ENCODE peak calls at places on chromosomes 3 and 15, in ten cellular contexts. G is GM12878, Y is tibial nerve, W is esophagus muscularis mucosa, D is SK-N-SH, J is A549, X is transverse colon, B is K562, K is ovary, M is upper lobe of left lung. S is an unnamed sample.

GRCh38 chr15:57373882-57374276 is 2.4 kb upstream of the CGNL1 start:
- DNase-seq in X (no peak), G (no peak), W (no peak), Y (no peak), D (no peak), K (no peak), J (no peak), M (no peak), B (no peak), S (no peak)

GRCh38 chr15:60941448-60941847 is 287.7 kb downstream of the RORA start:
- DNase-seq in G (no peak), X (no peak), J (no peak), W (no peak), B (no peak), K (no peak), D (no peak), M (no peak), Y (no peak), S (no peak)

GRCh38 chr3:54784021-54784420 is 143.8 kb downstream of the LRTM1 start:
- DNase-seq in X (peak; percentile 48), Y (no peak), J (no peak), M (no peak), K (no peak), W (no peak), B (no peak), G (no peak), D (no peak), S (no peak)

GRCh38 chr15:71066983-71067382 is 48.3 kb upstream of the THSD4 start:
- DNase-seq in M (no peak), J (no peak), D (no peak), G (no peak), B (no peak), X (no peak), K (no peak), W (no peak), Y (no peak), S (no peak)

GRCh38 chr3:83913381-83913780 is 1045.4 kb upstream of the CADM2 start:
- DNase-seq in B (no peak), J (no peak), Y (no peak), X (no peak), W (no peak), G (no peak), D (no peak), M (no peak), K (no peak), S (no peak)

GRCh38 chr3:29454326-29454725 is 173.5 kb downstream of the RBMS3 start:
- DNase-seq in B (no peak), J (no peak), M (no peak), X (no peak), G (no peak), W (no peak), D (no peak), Y (no peak), K (no peak), S (no peak)

GRCh38 chr3:11514191-11514770 is 129.4 kb downstream of the VGLL4 start:
- DNase-seq in Y (no peak), D (no peak), M (no peak), W (no peak), X (no peak), J (peak; percentile 29), B (no peak), G (no peak), K (peak; percentile 37), S (peak; percentile 62)

GRCh38 chr15:47349179-47349578 is 368.1 kb upstream of the SEMA6D start:
- DNase-seq in M (no peak), K (no peak), B (no peak), G (no peak), X (no peak), D (peak; percentile 27), W (peak; percentile 17), J (no peak), Y (no peak), S (no peak)

GRCh38 chr3:54951405-54951804 is 23.5 kb upstream of the LRTM1 start:
- DNase-seq in J (peak; percentile 3), D (peak; percentile 63), Y (peak; percentile 25), K (peak; percentile 84), G (no peak), M (peak; percentile 72), B (peak; percentile 5), X (peak; percentile 51), W (no peak), S (peak; percentile 90)

GRCh38 chr3:167166594-167167253 is 213.4 kb downstream of the ZBBX start:
- DNase-seq in B (no peak), G (no peak), Y (no peak), J (no peak), K (no peak), W (no peak), M (no peak), X (no peak), D (no peak), S (no peak)

GRCh38 chr3:52481819-52482521 is 13.2 kb upstream of the STAB1 start:
- DNase-seq in J (peak; percentile 38), X (no peak), W (no peak), Y (no peak), D (peak; percentile 72), M (no peak), B (peak; percentile 67), K (no peak), G (no peak), S (no peak)

GRCh38 chr3:152375546-152375945 is 106.8 kb downstream of the MBNL1 start:
- DNase-seq in W (no peak), M (no peak), K (no peak), G (no peak), J (peak; percentile 43), X (no peak), D (no peak), Y (no peak), B (no peak), S (no peak)

GRCh38 chr3:61858054-61858453 is 296.7 kb downstream of the PTPRG start:
- DNase-seq in J (no peak), X (no peak), D (peak; percentile 27), Y (no peak), M (no peak), B (no peak), K (no peak), W (no peak), G (no peak), S (no peak)

GRCh38 chr3:72448858-72449257 is 399.4 kb downstream of the SHQ1 start:
- DNase-seq in W (no peak), X (no peak), K (no peak), B (peak; percentile 46), Y (no peak), D (no peak), J (no peak), G (no peak), M (no peak), S (no peak)

GRCh38 chr3:180911876-180912303 is 580 bp upstream of the FXR1 start:
- DNase-seq in M (no peak), J (no peak), X (no peak), B (no peak), D (peak; percentile 9), G (no peak), Y (no peak), W (no peak), K (no peak), S (no peak)

GRCh38 chr15:63322541-63322940 is 45.1 kb downstream of the APH1B start:
- DNase-seq in G (no peak), Y (no peak), J (no peak), B (peak; percentile 35), K (peak; percentile 24), X (peak; percentile 26), D (peak; percentile 75), M (no peak), W (no peak), S (peak; percentile 75)

GRCh38 chr3:138113309-138113708 is 2.1 kb downstream of the DZIP1L start:
- DNase-seq in J (peak; percentile 23), G (no peak), D (no peak), K (no peak), W (no peak), B (no peak), M (no peak), Y (no peak), X (no peak), S (no peak)

GRCh38 chr3:169429328-169429727 is 234.2 kb downstream of the MECOM start:
- DNase-seq in W (no peak), G (no peak), D (no peak), Y (no peak), M (no peak), J (no peak), K (no peak), B (no peak), X (no peak), S (no peak)

GRCh38 chr15:67024998-67025368 is 40.4 kb upstream of the SMAD3 start:
- DNase-seq in W (no peak), G (no peak), J (no peak), K (no peak), Y (no peak), D (no peak), B (no peak), X (no peak), M (no peak), S (peak; percentile 54)
- H3K4me1 ChIP-seq in W (peaks cover 43% of the 10 kb centered on the region), G (peaks cover 10% of the 10 kb centered on the region), J (peaks cover 59% of the 10 kb centered on the region), K (peaks cover 19% of the 10 kb centered on the region), Y (peaks cover 24% of the 10 kb centered on the region), D (peaks cover 40% of the 10 kb centered on the region), B (peaks cover 37% of the 10 kb centered on the region), X (peaks cover 19% of the 10 kb centered on the region), M (peaks cover 37% of the 10 kb centered on the region), S (peaks cover 35% of the 10 kb centered on the region)

GRCh38 chr3:97988784-97989568 is 16.7 kb upstream of the RIOX2 start:
- DNase-seq in J (no peak), D (no peak), W (no peak), M (no peak), G (no peak), K (no peak), B (no peak), Y (no peak), X (no peak), S (no peak)
- TF ChIP-seq EP300 in J (no peak), D (no peak), W (no peak), M (no peak), G (no peak), K (no peak), B (no peak), Y (no peak), X (no peak), S (no peak)

GRCh38 chr3:66501483-66502266 is 853 bp upstream of the LRIG1 start:
- DNase-seq in B (no peak), X (no peak), G (no peak), M (peak; percentile 6), D (no peak), J (no peak), W (no peak), Y (no peak), K (no peak), S (no peak)
- H3K4me1 ChIP-seq in B (no peaks in the 10 kb centered on the region), X (peaks cover under 1% of the 10 kb centered on the region), G (no peaks in the 10 kb centered on the region), M (peaks cover 31% of the 10 kb centered on the region), D (no peaks in the 10 kb centered on the region), J (peaks cover 29% of the 10 kb centered on the region), W (peaks cover 45% of the 10 kb centered on the region), Y (peaks cover 12% of the 10 kb centered on the region), K (peaks cover 5% of the 10 kb centered on the region), S (peaks cover 38% of the 10 kb centered on the region)

DNA sequence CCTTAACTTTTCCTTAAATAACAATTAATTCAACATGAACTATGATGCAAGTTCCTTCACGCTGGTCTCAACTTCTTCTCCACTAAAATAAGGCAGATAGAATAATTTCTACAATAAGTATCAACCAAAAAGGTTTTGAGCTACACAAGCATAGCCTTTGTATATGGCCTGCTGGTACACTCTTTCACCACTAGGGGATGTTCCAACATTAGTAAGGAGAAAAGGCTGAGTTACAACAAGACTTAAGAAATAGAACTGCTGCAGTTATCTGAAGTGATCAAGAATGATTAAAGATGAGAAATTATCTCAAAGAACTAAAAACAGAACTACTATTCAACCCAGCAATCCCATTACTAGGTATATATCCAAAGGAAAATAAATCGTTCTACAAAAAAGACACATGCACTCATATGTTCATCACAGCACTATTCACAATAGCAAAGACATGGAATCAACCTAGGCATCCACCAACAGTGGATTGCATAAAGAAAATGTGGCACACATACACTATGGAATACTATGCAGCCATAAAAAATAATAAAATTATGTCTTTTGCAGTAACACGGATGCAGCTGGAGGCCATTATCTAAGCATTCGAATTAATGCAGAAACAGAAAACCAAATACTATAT is 14.4 kb downstream of the ATP13A3 start:
- DNase-seq in M (no peak), Y (no peak), J (peak; percentile 68), K (no peak), B (peak; percentile 29), X (no peak), D (peak; percentile 40), W (no peak), G (no peak), S (no peak)
- TF ChIP-seq EP300 in M (no peak), Y (peak; percentile 32), J (no peak), K (no peak), B (no peak), X (no peak), D (no peak), W (no peak), G (no peak), S (no peak)